ENCODE peak calls at places on chromosome 18, in eight cellular contexts. G is epithelial cell of proximal tubule, E is hepatocyte, K is A549, M is cardiac muscle cell, B is foreskin fibroblast, W is gastrocnemius medialis, J is NB4. U is an unnamed sample.

GRCh38 chr18:500556-501405 is at the start of gene COLEC12:
- DNase-seq in G (no peak), E (peak), K (no peak), M (peak), B (no peak), W (no peak), J (no peak), U (no peak)

GRCh38 chr18:47409519-47409918 is 158.1 kb upstream of the SKOR2 start:
- DNase-seq in G (no peak), E (no peak), K (no peak), M (no peak), B (no peak), W (no peak), J (no peak), U (no peak)

GRCh38 chr18:13308369-13308768 is 89.8 kb downstream of the LDLRAD4 start:
- DNase-seq in G (no peak), E (no peak), K (no peak), M (no peak), B (no peak), W (no peak), J (no peak), U (no peak)

GRCh38 chr18:23259701-23260661 is 124.7 kb downstream of the CABLES1 start:
- DNase-seq in G (no peak), E (peak), K (no peak), M (peak), B (peak), W (peak), J (peak), U (peak)

GRCh38 chr18:67519582-67519981 is 3.1 kb upstream of the DSEL start:
- DNase-seq in G (no peak), E (peak), K (no peak), M (no peak), B (peak), W (no peak), J (no peak), U (no peak)

GRCh38 chr18:26813043-26813442 is 52.5 kb downstream of the AQP4 start:
- DNase-seq in G (peak), E (peak), K (peak), M (peak), B (no peak), W (no peak), J (peak), U (no peak)

GRCh38 chr18:21853020-21853419 is 112.4 kb downstream of the MIB1 start:
- DNase-seq in G (no peak), E (no peak), K (no peak), M (peak), B (peak), W (no peak), J (no peak), U (no peak)

GRCh38 chr18:47606526-47606925 is 323.9 kb downstream of the SMAD2 start:
- DNase-seq in G (no peak), E (no peak), K (no peak), M (no peak), B (no peak), W (no peak), J (no peak), U (no peak)

GRCh38 chr18:63085611-63086010 is 234.0 kb downstream of the BCL2 start:
- DNase-seq in G (no peak), E (no peak), K (no peak), M (no peak), B (no peak), W (no peak), J (no peak), U (no peak)

GRCh38 chr18:2848879-2849254 is 2.1 kb downstream of the EMILIN2 start:
- DNase-seq in G (no peak), E (no peak), K (no peak), M (peak), B (no peak), W (no peak), J (no peak), U (no peak)

DNA sequence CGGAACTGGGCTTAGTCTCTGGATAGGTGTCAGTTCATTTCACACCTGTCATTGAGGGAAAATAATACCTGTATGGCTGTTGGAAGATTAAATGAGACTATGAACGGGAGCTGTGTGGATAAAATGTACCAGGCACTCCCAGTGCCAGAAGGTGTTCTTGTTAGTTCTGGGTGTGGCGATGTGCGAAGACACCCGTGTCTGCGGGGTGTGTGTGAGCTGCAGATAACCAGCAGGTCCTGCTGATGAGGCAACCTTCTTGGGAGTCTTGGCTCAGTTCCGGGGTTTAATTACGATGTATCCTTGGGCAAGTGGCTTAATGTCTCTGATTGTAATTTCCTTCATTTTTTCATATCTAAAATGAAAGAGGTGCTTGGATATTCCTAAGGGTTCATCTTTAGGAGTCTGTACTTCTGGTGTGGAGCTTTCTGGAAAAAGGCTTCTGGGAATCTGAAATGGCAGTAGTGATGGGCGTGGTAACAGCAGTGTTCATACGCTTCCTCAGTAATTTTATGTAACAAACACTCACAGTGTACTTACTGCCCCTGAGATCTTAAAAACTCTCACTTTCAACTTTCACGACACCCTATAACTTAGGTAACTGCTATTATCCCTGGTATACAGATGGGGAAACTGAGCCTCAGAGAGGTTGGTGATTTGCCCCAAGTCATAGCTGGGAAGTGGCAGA is 35.0 kb downstream of the NEDD4L start:
- DNase-seq in G (no peak), E (no peak), K (no peak), M (no peak), B (no peak), W (no peak), J (no peak), U (no peak)
- H3K4me3 ChIP-seq in G (no peak), E (no peak), K (no peak), M (no peak), B (no peak), W (no peak), J (no peak), U (no peak)

DNA sequence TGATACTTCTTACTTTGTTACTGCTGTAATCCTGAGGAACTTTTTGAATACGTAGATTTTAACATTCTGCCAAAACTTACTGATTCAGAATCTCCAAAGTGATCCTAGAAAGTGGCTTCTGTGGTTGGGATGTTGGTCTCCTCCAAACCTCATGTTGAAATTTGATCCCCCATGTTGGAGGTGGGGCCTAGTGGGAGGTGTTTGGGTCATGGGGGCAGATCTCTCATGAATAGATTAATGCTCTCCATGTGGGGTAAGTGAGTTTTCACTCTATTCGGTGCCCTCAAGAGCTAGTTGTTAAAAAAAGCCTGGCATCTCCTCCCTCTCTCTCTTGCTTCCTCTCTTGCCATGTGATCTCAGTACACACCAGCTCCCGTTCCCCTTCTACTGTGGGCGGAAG is 329.9 kb downstream of the HRH4 start:
- DNase-seq in G (no peak), E (no peak), K (no peak), M (no peak), B (no peak), W (no peak), J (no peak), U (no peak)
- H3K4me3 ChIP-seq in G (no peak), E (no peak), K (no peak), M (no peak), B (no peak), W (no peak), J (no peak), U (no peak)

GRCh38 chr18:58785171-58785805 is 79.4 kb upstream of the ZNF532 start:
- DNase-seq in G (peak), E (peak), K (peak), M (no peak), B (peak), W (no peak), J (no peak), U (no peak)
- H3K4me3 ChIP-seq in G (no peak), E (no peak), K (no peak), M (no peak), B (no peak), W (no peak), J (no peak), U (no peak)

DNA sequence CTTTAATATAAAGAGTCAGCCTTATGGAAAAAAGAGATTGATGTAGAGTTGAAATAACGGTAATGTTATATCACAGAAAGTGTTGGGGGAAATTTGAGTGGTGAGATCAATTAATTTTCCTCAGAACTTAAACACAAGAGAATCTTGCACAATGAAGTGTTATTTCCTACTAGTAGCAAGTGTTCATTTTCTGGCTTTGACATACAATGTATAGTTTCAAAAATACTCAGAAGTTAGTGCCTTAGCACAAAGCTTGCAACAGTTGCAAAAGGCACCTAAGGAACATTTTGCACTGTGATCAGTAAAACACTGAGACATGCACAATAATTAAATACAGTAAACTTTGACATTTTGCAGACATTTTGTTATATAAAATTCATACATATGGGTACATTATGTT is 161.2 kb downstream of the CD226 start:
- DNase-seq in G (no peak), E (no peak), K (no peak), M (no peak), B (no peak), W (no peak), J (no peak), U (no peak)
- H3K4me3 ChIP-seq in G (no peak), E (no peak), K (no peak), M (no peak), B (no peak), W (no peak), J (no peak), U (no peak)

GRCh38 chr18:50560681-50561629 is 1.1 kb downstream of the MAPK4 start:
- DNase-seq in G (no peak), E (peak), K (no peak), M (peak), B (no peak), W (no peak), J (no peak), U (no peak)
- H3K4me3 ChIP-seq in G (peak), E (peak), K (peak), M (peak), B (peak), W (peak), J (no peak), U (peak)